ENCODE peak calls at places on chromosomes 13 and 19, in ten cellular contexts. Y, Z, F, C, E, L, O, M, W and V are unnamed samples. For H3K9me3, the result is how much of the 10 kb centered on the place peaks cover.

GRCh38 chr19:42281175-42282035 is 12.4 kb downstream of the CIC start:
- DNase-seq in Y (peak), Z (peak), F (peak), C (no peak), E (peak), L (peak), O (peak), M (peak), W (no peak), V (peak)

GRCh38 chr19:18599485-18599884 is 7.1 kb downstream of the CRLF1 start:
- DNase-seq in Y (no peak), Z (peak), F (no peak), C (no peak), E (no peak), L (no peak), O (no peak), M (no peak), W (no peak), V (no peak)

GRCh38 chr19:41774515-41774980 is 19.2 kb downstream of the CEACAM6 start:
- DNase-seq in Y (no peak), Z (no peak), F (no peak), C (peak), E (no peak), L (peak), O (no peak), M (no peak), W (no peak), V (peak)

GRCh38 chr19:19627716-19628498 is at the start of gene LPAR2:
- DNase-seq in Y (peak), Z (peak), F (no peak), C (peak), E (no peak), L (peak), O (no peak), M (peak), W (peak), V (peak)

GRCh38 chr13:110559429-110559943 is 2.0 kb downstream of the RAB20 start:
- DNase-seq in Y (peak), Z (peak), F (no peak), C (peak), E (peak), L (peak), O (no peak), M (no peak), W (peak), V (no peak)

GRCh38 chr13:26219726-26220125 is 2.4 kb downstream of the RNF6 start:
- DNase-seq in Y (no peak), Z (no peak), F (no peak), C (no peak), E (no peak), L (no peak), O (no peak), M (no peak), W (no peak), V (no peak)

GRCh38 chr19:41895745-41896580 is 13.0 kb downstream of the ARHGEF1 start:
- DNase-seq in Y (no peak), Z (peak), F (no peak), C (no peak), E (no peak), L (no peak), O (no peak), M (no peak), W (no peak), V (no peak)

GRCh38 chr19:4206818-4207484 is 22.4 kb upstream of the EBI3 start:
- DNase-seq in Y (no peak), Z (no peak), F (no peak), C (no peak), E (no peak), L (no peak), O (no peak), M (no peak), W (no peak), V (no peak)

GRCh38 chr13:40389081-40389641 is 277.3 kb downstream of the FOXO1 start:
- DNase-seq in Y (no peak), Z (no peak), F (no peak), C (no peak), E (no peak), L (no peak), O (no peak), M (no peak), W (no peak), V (no peak)

DNA sequence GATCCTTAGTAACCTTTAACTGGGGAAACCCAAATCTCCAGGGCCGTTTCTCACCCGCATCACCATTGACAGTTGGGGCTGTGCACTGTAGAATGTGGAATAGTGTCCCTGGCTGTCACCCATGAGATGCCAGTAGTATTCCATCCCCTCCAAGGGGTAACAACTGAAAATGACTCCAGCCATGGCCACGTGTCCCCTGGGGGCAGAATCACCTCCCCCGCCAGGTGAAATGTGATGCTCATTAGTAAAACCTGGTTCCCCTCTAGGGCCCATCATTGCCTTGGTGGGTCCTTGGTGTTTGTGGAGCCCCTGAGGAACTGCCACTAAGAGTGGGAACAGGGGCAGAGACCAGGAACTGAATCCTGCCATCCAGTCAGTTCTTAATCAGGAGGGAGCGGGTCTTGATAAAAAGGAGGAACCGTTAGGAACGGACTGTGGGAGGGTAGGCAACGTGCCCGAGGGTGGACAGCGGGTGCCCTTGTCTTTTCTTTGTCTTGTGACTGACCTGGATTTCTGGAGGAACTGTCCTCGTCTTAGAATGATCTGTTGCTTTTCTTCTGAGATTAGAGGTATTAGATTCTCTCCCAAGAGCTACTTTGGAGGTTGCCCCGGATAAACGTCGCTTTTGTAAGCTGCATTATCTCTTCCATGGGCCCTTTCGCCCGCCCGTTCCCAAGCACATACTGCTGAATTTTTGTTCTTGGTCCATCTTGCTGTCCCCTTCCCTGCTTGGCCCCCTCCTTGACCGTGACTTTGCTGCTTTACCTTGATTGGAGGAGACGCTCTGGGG is 3.5 kb downstream of the MYO9B start:
- DNase-seq in Y (no peak), Z (no peak), F (no peak), C (no peak), E (no peak), L (no peak), O (no peak), M (no peak), W (no peak), V (no peak)
- H3K9me3 ChIP-seq in Y (under half), Z (under half), F (under half), C (under half), E (under half), L (under half), O (under half), M (under half), W (under half), V (under half)

GRCh38 chr13:36130168-36130541 is 1.0 kb downstream of the DCLK1 start:
- DNase-seq in Y (no peak), Z (no peak), F (no peak), C (no peak), E (no peak), L (no peak), O (no peak), M (no peak), W (no peak), V (no peak)

GRCh38 chr13:36124236-36124822 is 6.9 kb downstream of the DCLK1 start:
- DNase-seq in Y (no peak), Z (no peak), F (no peak), C (no peak), E (no peak), L (no peak), O (no peak), M (no peak), W (no peak), V (no peak)

GRCh38 chr13:36129539-36129938 is 1.6 kb downstream of the DCLK1 start:
- DNase-seq in Y (no peak), Z (no peak), F (no peak), C (no peak), E (no peak), L (no peak), O (no peak), M (no peak), W (no peak), V (no peak)

GRCh38 chr13:36126496-36126895 is 4.7 kb downstream of the DCLK1 start:
- DNase-seq in Y (no peak), Z (no peak), F (no peak), C (no peak), E (no peak), L (no peak), O (no peak), M (no peak), W (no peak), V (no peak)

DNA sequence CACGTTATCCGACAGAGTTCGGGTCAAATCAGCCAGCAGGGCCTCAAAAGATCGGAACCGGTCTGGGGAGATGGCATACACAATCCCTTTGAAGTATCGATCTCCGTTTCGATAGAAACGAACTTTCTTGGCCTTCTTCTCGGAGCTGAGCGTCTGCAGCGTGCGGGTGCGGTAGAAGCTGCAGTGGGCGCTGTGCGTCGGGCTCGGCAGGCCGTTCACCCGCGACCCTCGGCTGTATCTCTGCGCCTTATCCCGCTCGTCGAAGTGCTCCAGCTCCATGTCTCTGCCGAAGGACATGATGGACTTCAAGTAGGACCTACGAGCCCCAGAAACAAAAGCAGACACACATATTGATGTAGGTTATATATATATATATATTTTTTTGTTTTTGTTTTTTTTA is 5.3 kb downstream of the DCLK1 start:
- DNase-seq in Y (no peak), Z (peak), F (no peak), C (no peak), E (no peak), L (no peak), O (no peak), M (no peak), W (no peak), V (no peak)
- H3K4me3 ChIP-seq in Y (no peak), Z (no peak), F (no peak), C (no peak), E (no peak), L (no peak), O (no peak), M (no peak), W (no peak), V (no peak)

DNA sequence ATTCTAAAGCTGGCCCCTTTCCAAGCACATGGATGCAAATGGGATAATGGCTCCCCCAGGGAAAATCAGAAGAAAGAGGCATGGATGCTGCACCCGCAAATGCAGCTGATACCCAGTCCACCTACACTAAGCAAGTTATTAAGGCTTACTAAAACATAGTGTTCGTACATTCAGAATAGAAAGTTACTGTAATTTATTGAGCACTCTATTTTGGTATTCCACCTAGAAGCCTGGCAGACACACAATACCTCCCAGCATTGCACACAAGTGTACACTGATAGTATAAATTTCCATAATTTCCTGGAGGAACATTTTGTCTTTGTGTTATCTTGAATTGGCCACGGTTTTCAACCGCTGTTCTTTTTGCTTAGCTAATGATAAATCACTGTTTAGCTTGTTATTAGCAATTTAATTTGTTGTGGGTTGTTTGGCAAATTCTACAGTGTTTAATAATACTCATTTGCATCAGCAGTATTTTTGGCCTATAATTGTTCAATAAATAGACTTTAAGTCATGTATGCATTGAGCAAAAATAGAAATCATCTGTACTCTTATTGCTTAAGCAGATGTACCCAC is 94.5 kb upstream of the MRI1 start:
- DNase-seq in Y (no peak), Z (no peak), F (no peak), C (no peak), E (no peak), L (no peak), O (no peak), M (no peak), W (no peak), V (no peak)
- TF ChIP-seq POLR2AphosphoS5 in Y (no peak), Z (no peak), F (no peak), C (no peak), E (no peak), L (no peak), O (no peak), M (no peak), W (no peak), V (no peak)

GRCh38 chr19:55809381-55810058 is 22.3 kb downstream of the NLRP11 start:
- DNase-seq in Y (peak), Z (no peak), F (peak), C (peak), E (peak), L (peak), O (peak), M (peak), W (no peak), V (peak)
- H3K9me3 ChIP-seq in Y (under half), Z (under half), F (under half), C (under half), E (under half), L (under half), O (under half), M (half or more), W (under half), V (under half)